ENCODE peak calls at places on chromosome 4, in seven cellular contexts. Q is MCF 10A, J is A549, T is GM20000, F is uterus, A is astrocyte of the spinal cord, N is fibroblast of pulmonary artery. S is an unnamed sample.

GRCh38 chr4:124640037-124640730 is 72.3 kb downstream of the ANKRD50 start:
- DNase-seq in Q (peak), J (peak), T (no peak), F (no peak), A (peak), N (peak), S (no peak)

GRCh38 chr4:64713256-64713840 is 304.1 kb upstream of the TECRL start:
- DNase-seq in Q (peak), J (no peak), T (peak), F (no peak), A (peak), N (peak), S (no peak)

GRCh38 chr4:15799703-15800102 is 21.6 kb downstream of the CD38 start:
- DNase-seq in Q (no peak), J (no peak), T (no peak), F (no peak), A (no peak), N (no peak), S (no peak)

GRCh38 chr4:83328486-83328885 is 6.2 kb downstream of the HPSE start:
- DNase-seq in Q (no peak), J (no peak), T (no peak), F (no peak), A (no peak), N (no peak), S (no peak)

GRCh38 chr4:111512081-111512774 is 633.0 kb upstream of the FAM241A start:
- DNase-seq in Q (peak), J (peak), T (no peak), F (no peak), A (peak), N (peak), S (no peak)

GRCh38 chr4:110106946-110107325 is 91.5 kb downstream of the ELOVL6 start:
- DNase-seq in Q (peak), J (peak), T (peak), F (no peak), A (peak), N (peak), S (no peak)

GRCh38 chr4:51880016-51880915 is 37.3 kb downstream of the DCUN1D4 start:
- DNase-seq in Q (no peak), J (no peak), T (no peak), F (no peak), A (no peak), N (no peak), S (no peak)

GRCh38 chr4:101039367-101039766 is 308.0 kb downstream of the PPP3CA start:
- DNase-seq in Q (no peak), J (no peak), T (no peak), F (no peak), A (no peak), N (no peak), S (peak)

GRCh38 chr4:85175190-85175589 is 208.7 kb upstream of the WDFY3 start:
- DNase-seq in Q (no peak), J (no peak), T (no peak), F (no peak), A (no peak), N (no peak), S (no peak)

GRCh38 chr4:116952530-116953108 is 132.8 kb downstream of the TRAM1L1 start:
- DNase-seq in Q (no peak), J (no peak), T (no peak), F (no peak), A (no peak), N (no peak), S (no peak)

GRCh38 chr4:89657931-89658700 is 178.8 kb downstream of the SNCA start:
- DNase-seq in Q (peak), J (no peak), T (no peak), F (no peak), A (peak), N (peak), S (no peak)

GRCh38 chr4:35465096-35465495 is 779.2 kb downstream of the ARAP2 start:
- DNase-seq in Q (peak), J (no peak), T (no peak), F (no peak), A (no peak), N (no peak), S (no peak)

GRCh38 chr4:35461931-35462659 is 782.2 kb downstream of the ARAP2 start:
- DNase-seq in Q (no peak), J (no peak), T (no peak), F (no peak), A (no peak), N (no peak), S (no peak)

GRCh38 chr4:35459045-35459444 is 785.3 kb downstream of the ARAP2 start:
- DNase-seq in Q (no peak), J (no peak), T (no peak), F (no peak), A (no peak), N (no peak), S (no peak)

DNA sequence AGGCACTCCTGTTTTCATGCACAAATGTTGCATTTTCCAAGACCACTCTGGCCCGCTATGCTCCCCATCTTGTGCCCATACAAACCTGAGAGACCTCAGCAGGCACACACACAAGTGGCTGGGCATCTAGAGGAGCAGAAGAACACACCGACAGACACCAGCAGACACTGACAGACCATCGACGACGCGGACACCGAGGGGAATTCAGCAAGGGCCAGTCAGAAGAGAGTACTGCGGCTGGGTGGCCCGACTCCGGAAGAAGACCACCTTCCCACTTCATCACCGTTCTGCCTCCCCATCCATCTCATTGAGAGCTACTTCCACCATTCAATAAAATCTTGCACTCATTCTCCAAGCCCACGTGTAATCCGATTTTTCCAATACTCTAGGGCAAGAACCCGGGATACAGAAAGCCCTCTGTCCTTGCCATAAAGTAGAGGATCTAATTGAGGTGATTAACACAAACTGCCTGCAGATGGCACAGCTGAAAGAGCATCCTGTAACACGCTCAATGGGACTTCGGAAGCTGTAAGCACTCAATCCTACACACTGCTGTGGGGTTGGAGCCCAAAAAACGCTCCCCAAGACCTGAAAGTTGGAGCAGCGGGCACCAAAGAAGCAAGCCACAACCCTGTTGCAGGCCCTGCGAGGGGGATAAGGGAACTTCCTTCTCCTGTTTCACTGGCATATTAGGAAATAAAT is 780.9 kb downstream of the ARAP2 start:
- DNase-seq in Q (no peak), J (no peak), T (no peak), F (no peak), A (no peak), N (no peak), S (no peak)
- TF ChIP-seq CTCF in Q (no peak), J (no peak), T (no peak), F (no peak), A (no peak), N (no peak), S (no peak)

GRCh38 chr4:43776371-43776770 is 672.2 kb downstream of the KCTD8 start:
- DNase-seq in Q (peak), J (peak), T (peak), F (no peak), A (peak), N (peak), S (no peak)
- TF ChIP-seq CTCF in Q (peak), J (peak), T (no peak), F (no peak), A (peak), N (peak), S (peak)

DNA sequence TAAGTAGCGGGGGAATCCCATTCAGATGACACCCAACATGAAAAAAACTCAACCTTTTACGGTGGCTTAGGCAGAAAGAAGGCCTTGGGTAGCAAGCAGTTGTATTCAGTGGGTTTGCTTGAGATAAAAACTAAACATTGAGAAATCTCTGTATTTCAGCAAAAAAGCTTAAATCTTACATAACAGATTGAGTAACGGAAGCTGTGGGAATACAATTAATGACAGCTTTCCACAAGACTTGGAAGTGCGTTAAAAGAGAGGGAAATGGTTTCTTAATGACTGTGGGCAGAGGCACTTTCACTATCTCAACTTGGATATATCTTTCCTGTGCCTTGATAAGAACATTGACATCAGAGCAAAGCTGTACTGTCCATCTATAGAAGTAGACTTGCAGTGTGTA is 418.5 kb upstream of the HS3ST1 start:
- DNase-seq in Q (no peak), J (no peak), T (no peak), F (no peak), A (no peak), N (peak), S (no peak)
- TF ChIP-seq CTCF in Q (no peak), J (no peak), T (no peak), F (no peak), A (no peak), N (no peak), S (no peak)

DNA sequence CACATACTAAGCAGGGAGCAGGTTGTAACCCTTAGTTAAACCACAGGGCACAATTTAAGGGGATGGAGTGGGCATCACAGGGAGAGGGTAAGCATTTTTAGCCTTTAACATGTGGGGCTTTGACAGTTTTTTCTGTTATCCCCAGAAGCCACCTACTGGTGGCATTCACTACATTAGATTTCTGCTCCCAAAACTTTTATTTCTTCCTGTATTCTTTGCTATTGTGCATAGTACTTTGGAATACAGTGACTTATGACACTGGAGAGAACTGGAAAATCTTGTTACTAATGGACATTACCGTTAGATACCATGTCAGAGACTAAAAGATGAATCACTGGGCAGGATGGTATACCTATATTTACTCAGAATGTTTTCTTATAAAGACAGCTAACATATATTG is 7.3 kb downstream of the TRIM75 start:
- DNase-seq in Q (peak), J (no peak), T (no peak), F (no peak), A (no peak), N (no peak), S (no peak)
- TF ChIP-seq CTCF in Q (no peak), J (no peak), T (no peak), F (no peak), A (peak), N (peak), S (peak)

S was measured in activated CD8-positive, alpha-beta T cell treated with anti-CD3 and anti-CD28 coated beads for 36 hours.